ENCODE peak calls at places on chromosomes 1 and 21, in six cellular contexts. X, G, I, R, S and O are unnamed samples.

GRCh38 chr1:83026745-83027144 is 972.2 kb downstream of the TTLL7 start:
- DNase-seq in X (no peak), G (no peak), I (no peak), R (no peak), S (no peak), O (no peak)

GRCh38 chr1:86499987-86500593 is 31.4 kb downstream of the CLCA1 start:
- DNase-seq in X (no peak), G (no peak), I (peak; percentile 55), R (peak; percentile 78), S (no peak), O (no peak)

GRCh38 chr1:156295391-156295947 is at the start of gene GLMP:
- DNase-seq in X (peak; percentile 79), G (peak; percentile 68), I (peak; percentile 80), R (peak; percentile 68), S (peak; percentile 43), O (peak; percentile 77)

GRCh38 chr1:107648071-107648470 is 316.9 kb downstream of the VAV3 start:
- DNase-seq in X (no peak), G (no peak), I (no peak), R (no peak), S (peak; percentile 69), O (no peak)

GRCh38 chr21:28142692-28143091 is 850.0 kb downstream of the LTN1 start:
- DNase-seq in X (no peak), G (no peak), I (no peak), R (no peak), S (peak; percentile 69), O (no peak)

GRCh38 chr1:161838362-161838761 is 72.2 kb downstream of the ATF6 start:
- DNase-seq in X (no peak), G (no peak), I (no peak), R (no peak), S (no peak), O (no peak)

GRCh38 chr1:28973850-28974841 is 59.8 kb downstream of the EPB41 start:
- DNase-seq in X (no peak), G (no peak), I (no peak), R (peak; percentile 44), S (no peak), O (no peak)

GRCh38 chr21:27759820-27760219 is 792.9 kb upstream of the ADAMTS5 start:
- DNase-seq in X (no peak), G (no peak), I (no peak), R (no peak), S (no peak), O (no peak)

GRCh38 chr1:83709662-83710061 is 289.3 kb downstream of the TTLL7 start:
- DNase-seq in X (no peak), G (no peak), I (no peak), R (no peak), S (no peak), O (no peak)

GRCh38 chr21:33642896-33643657 is 776 bp downstream of the ITSN1 start:
- DNase-seq in X (peak; percentile 60), G (peak; percentile 48), I (peak; percentile 50), R (peak; percentile 40), S (no peak), O (peak; percentile 30)

GRCh38 chr1:83860506-83861221 is 138.3 kb downstream of the TTLL7 start:
- DNase-seq in X (peak; percentile 89), G (peak; percentile 85), I (peak; percentile 52), R (peak; percentile 65), S (peak; percentile 48), O (peak; percentile 56)

GRCh38 chr1:12480748-12481362 is 137.2 kb downstream of the DHRS3 start:
- DNase-seq in X (no peak), G (no peak), I (no peak), R (peak; percentile 69), S (peak; percentile 89), O (no peak)

GRCh38 chr21:41441546-41441945 is 15.5 kb downstream of the MX1 start:
- DNase-seq in X (no peak), G (no peak), I (no peak), R (no peak), S (no peak), O (peak; percentile 53)

GRCh38 chr21:41444703-41445464 is 18.8 kb downstream of the MX1 start:
- DNase-seq in X (no peak), G (no peak), I (no peak), R (no peak), S (no peak), O (no peak)

GRCh38 chr21:41442496-41443186 is 16.6 kb downstream of the MX1 start:
- DNase-seq in X (no peak), G (no peak), I (no peak), R (no peak), S (no peak), O (no peak)

GRCh38 chr21:41445465-41445862 is 19.4 kb downstream of the MX1 start:
- DNase-seq in X (no peak), G (no peak), I (no peak), R (no peak), S (no peak), O (no peak)

DNA sequence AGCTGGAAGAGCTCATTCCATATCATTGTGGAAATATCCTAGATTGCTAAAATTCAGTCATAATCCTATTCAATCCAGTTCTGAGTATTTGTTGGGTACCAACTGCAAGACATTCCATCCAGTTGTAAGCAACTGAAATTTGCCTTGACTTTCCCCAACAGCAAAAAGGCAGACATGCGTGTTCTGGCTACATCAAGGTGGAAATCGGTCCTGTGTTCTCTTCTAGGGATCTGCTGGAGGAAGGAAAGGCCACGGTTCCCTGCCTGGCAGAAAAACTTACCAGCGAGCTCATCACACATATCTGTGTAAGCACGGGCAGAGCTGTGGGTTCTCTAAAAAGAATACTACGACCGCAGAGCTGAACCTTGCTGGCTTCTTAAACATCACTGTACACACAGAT is 17.5 kb downstream of the MX1 start:
- DNase-seq in X (no peak), G (no peak), I (no peak), R (no peak), S (no peak), O (peak; percentile 15)
- H3K36me3 ChIP-seq in X (peaks cover 100% of the 10 kb centered on the region), G (peaks cover 9% of the 10 kb centered on the region), I (no peaks in the 10 kb centered on the region), R (no peaks in the 10 kb centered on the region), S (no peaks in the 10 kb centered on the region), O (peaks cover 67% of the 10 kb centered on the region)

GRCh38 chr1:202229376-202229775 is 35.8 kb downstream of the LGR6 start:
- DNase-seq in X (no peak), G (no peak), I (no peak), R (no peak), S (no peak), O (no peak)
- H3K27ac ChIP-seq in X (no peak overlapping the region), G (no peak overlapping the region), I (no peak overlapping the region), R (no peak overlapping the region), S (no peak overlapping the region), O (no peak overlapping the region)

DNA sequence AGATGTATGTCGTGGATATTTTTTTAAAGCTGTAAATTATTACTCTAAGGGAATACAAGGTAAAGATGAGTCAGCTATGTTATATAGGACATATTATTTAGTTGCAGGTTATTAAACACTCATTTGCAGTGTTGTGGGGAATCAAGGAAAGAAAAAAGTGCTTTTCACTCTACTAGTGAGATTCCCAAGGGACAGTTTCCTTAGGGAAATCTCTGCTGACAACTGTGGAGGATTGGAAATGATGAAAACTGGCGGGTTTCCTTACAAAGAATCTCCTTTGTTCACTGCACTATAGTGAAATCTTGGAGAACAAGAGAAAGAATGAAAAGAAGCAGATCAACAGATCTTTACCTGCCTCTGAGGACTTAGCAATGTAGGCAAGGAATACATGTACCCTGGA is 24.5 kb upstream of the TRIM45 start:
- DNase-seq in X (no peak), G (no peak), I (no peak), R (no peak), S (no peak), O (no peak)
- H3K36me3 ChIP-seq in X (no peaks in the 10 kb centered on the region), G (no peaks in the 10 kb centered on the region), I (no peaks in the 10 kb centered on the region), R (no peaks in the 10 kb centered on the region), S (no peaks in the 10 kb centered on the region), O (no peaks in the 10 kb centered on the region)

DNA sequence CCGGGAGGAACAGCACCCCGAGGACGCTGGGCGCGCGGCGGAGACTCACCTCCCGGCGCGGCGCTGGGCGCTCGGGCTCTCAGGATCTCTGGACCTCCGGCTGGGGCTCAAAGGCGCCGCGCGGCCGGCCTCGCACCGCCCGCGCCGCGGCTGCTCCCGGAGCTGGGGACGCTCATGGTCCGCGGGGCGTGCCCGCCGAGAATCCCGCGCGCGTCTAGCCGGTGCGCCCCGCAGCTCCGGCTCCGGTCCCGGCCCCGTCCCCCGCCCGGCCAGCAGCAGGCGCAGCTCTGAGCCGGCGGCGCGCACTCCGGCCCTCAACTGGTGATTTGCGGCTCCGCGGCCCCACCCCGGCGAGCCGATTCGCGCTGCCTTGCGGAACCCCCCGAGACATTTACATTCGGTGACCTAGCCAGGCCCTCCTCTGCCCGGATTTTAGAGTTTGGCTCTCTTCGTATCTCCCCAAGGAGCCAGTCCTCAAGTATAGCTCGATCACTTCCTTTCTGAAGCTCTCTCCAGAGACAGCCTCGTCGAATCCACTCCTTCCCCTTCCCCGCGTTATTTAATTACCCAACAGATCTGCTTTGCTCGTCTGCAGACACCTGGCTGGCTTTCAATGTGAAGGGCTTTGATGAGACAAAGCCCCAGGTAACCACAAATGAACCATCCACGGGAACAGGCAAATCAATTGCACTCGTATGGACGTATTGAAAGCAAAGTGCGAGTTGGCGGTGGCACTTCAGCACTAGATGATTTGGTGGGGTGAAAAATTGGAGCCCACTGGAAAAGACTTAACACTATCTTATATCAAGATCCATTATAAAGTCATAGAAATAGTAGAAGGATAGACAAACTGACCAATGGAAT is at the start of gene BCAR3:
- DNase-seq in X (peak; percentile 85), G (peak; percentile 69), I (peak; percentile 47), R (peak; percentile 41), S (peak; percentile 47), O (peak; percentile 83)
- H3K27ac ChIP-seq in X (peak within 1 kb of the TSS; percentile 92), G (peak within 1 kb of the TSS; percentile 89), I (no peak within 1 kb of the TSS), R (no peak within 1 kb of the TSS), S (peak within 1 kb of the TSS; percentile 51), O (peak within 1 kb of the TSS; percentile 88)

GRCh38 chr1:10339036-10339567 is 59.8 kb upstream of the PGD start:
- DNase-seq in X (no peak), G (no peak), I (no peak), R (no peak), S (no peak), O (no peak)

GRCh38 chr1:10339815-10340214 is 59.0 kb upstream of the PGD start:
- DNase-seq in X (no peak), G (no peak), I (peak; percentile 92), R (peak; percentile 35), S (peak; percentile 79), O (no peak)

GRCh38 chr1:10338611-10339010 is 60.3 kb upstream of the PGD start:
- DNase-seq in X (no peak), G (no peak), I (no peak), R (no peak), S (no peak), O (no peak)

GRCh38 chr1:10337436-10337835 is 61.4 kb upstream of the PGD start:
- DNase-seq in X (no peak), G (no peak), I (no peak), R (no peak), S (no peak), O (no peak)

DNA sequence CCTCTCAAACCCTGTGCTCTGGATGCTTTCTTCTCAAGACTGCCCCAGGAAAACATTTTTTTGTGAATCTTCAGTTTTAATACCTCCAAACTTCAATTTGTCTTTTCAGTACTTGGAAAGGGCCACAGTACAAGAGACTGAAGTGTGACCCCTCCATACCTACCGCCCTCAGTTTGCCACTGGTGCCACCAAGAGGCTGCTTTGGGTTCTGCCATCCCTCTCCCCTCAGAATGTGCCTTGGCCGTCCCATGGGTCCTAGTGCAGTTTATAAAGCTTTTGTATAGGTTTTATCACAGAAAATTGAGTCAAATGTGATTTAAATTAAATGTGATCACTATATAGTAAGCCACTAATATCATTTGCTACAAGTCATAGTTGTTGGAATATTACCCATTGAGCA is 60.8 kb upstream of the PGD start:
- DNase-seq in X (no peak), G (peak; percentile 32), I (peak; percentile 46), R (peak; percentile 59), S (peak; percentile 22), O (no peak)
- H3K36me3 ChIP-seq in X (peaks cover 87% of the 10 kb centered on the region), G (peaks cover 25% of the 10 kb centered on the region), I (peaks cover 22% of the 10 kb centered on the region), R (peaks cover 63% of the 10 kb centered on the region), S (peaks cover 27% of the 10 kb centered on the region), O (peaks cover 80% of the 10 kb centered on the region)